ENCODE peak calls at places on chromosomes 1 and 21, in seven cellular contexts. One of them, this sample, is unnamed.

GRCh38 chr1:230109871-230110667 is 43.0 kb downstream of the GALNT2 start:
- DNase-seq in sigmoid colon: peak
- DNase-seq in neuronal stem cell: no peak
- DNase-seq in NB4: no peak
- DNase-seq in non-pigmented ciliary epithelial cell: no peak
- DNase-seq in activated CD4-positive, alpha-beta T cell treated with anti-CD3 and anti-CD28 coated beads, Interleukin-2, amount 50 U/mL, for 1 hour: peak
- DNase-seq in H7: peak
- DNase-seq in this sample: no peak

GRCh38 chr1:3222042-3222692 is 153.2 kb downstream of the PRDM16 start:
- DNase-seq in neuronal stem cell: no peak
- DNase-seq in H7: peak
- DNase-seq in activated CD4-positive, alpha-beta T cell treated with anti-CD3 and anti-CD28 coated beads, Interleukin-2, amount 50 U/mL, for 1 hour: no peak
- DNase-seq in NB4: peak
- DNase-seq in sigmoid colon: no peak
- DNase-seq in non-pigmented ciliary epithelial cell: no peak
- DNase-seq in this sample: no peak

GRCh38 chr1:152761609-152762213 is 3.9 kb downstream of the KPRP start:
- DNase-seq in non-pigmented ciliary epithelial cell: no peak
- DNase-seq in activated CD4-positive, alpha-beta T cell treated with anti-CD3 and anti-CD28 coated beads, Interleukin-2, amount 50 U/mL, for 1 hour: no peak
- DNase-seq in H7: no peak
- DNase-seq in neuronal stem cell: no peak
- DNase-seq in sigmoid colon: no peak
- DNase-seq in NB4: no peak
- DNase-seq in this sample: no peak

GRCh38 chr1:110787328-110788071 is 85.4 kb upstream of the CD53 start:
- DNase-seq in NB4: no peak
- DNase-seq in H7: no peak
- DNase-seq in non-pigmented ciliary epithelial cell: no peak
- DNase-seq in neuronal stem cell: no peak
- DNase-seq in sigmoid colon: no peak
- DNase-seq in activated CD4-positive, alpha-beta T cell treated with anti-CD3 and anti-CD28 coated beads, Interleukin-2, amount 50 U/mL, for 1 hour: no peak
- DNase-seq in this sample: no peak

GRCh38 chr1:154178856-154179811 is 12.8 kb downstream of the TPM3 start:
- DNase-seq in non-pigmented ciliary epithelial cell: no peak
- DNase-seq in sigmoid colon: no peak
- DNase-seq in NB4: peak
- DNase-seq in activated CD4-positive, alpha-beta T cell treated with anti-CD3 and anti-CD28 coated beads, Interleukin-2, amount 50 U/mL, for 1 hour: no peak
- DNase-seq in H7: peak
- DNase-seq in neuronal stem cell: no peak
- DNase-seq in this sample: no peak

GRCh38 chr1:36134805-36135339 is 9.8 kb upstream of the COL8A2 start:
- DNase-seq in NB4: peak
- DNase-seq in H7: peak
- DNase-seq in sigmoid colon: no peak
- DNase-seq in neuronal stem cell: peak
- DNase-seq in activated CD4-positive, alpha-beta T cell treated with anti-CD3 and anti-CD28 coated beads, Interleukin-2, amount 50 U/mL, for 1 hour: no peak
- DNase-seq in non-pigmented ciliary epithelial cell: no peak
- DNase-seq in this sample: peak

GRCh38 chr1:169676001-169676400 is 35.4 kb downstream of the SELL start:
- DNase-seq in sigmoid colon: no peak
- DNase-seq in non-pigmented ciliary epithelial cell: peak
- DNase-seq in H7: no peak
- DNase-seq in neuronal stem cell: no peak
- DNase-seq in activated CD4-positive, alpha-beta T cell treated with anti-CD3 and anti-CD28 coated beads, Interleukin-2, amount 50 U/mL, for 1 hour: no peak
- DNase-seq in NB4: no peak
- DNase-seq in this sample: no peak

GRCh38 chr1:21574464-21575151 is 65.4 kb downstream of the ALPL start:
- DNase-seq in activated CD4-positive, alpha-beta T cell treated with anti-CD3 and anti-CD28 coated beads, Interleukin-2, amount 50 U/mL, for 1 hour: no peak
- DNase-seq in H7: peak
- DNase-seq in NB4: no peak
- DNase-seq in sigmoid colon: no peak
- DNase-seq in neuronal stem cell: peak
- DNase-seq in non-pigmented ciliary epithelial cell: no peak
- DNase-seq in this sample: peak

GRCh38 chr1:223474804-223475203 is 81.6 kb downstream of the CCDC185 start:
- DNase-seq in H7: no peak
- DNase-seq in sigmoid colon: no peak
- DNase-seq in NB4: peak
- DNase-seq in neuronal stem cell: no peak
- DNase-seq in non-pigmented ciliary epithelial cell: no peak
- DNase-seq in activated CD4-positive, alpha-beta T cell treated with anti-CD3 and anti-CD28 coated beads, Interleukin-2, amount 50 U/mL, for 1 hour: no peak
- DNase-seq in this sample: no peak

GRCh38 chr1:158177705-158178450 is 2.8 kb upstream of the CD1D start:
- DNase-seq in activated CD4-positive, alpha-beta T cell treated with anti-CD3 and anti-CD28 coated beads, Interleukin-2, amount 50 U/mL, for 1 hour: no peak
- DNase-seq in neuronal stem cell: peak
- DNase-seq in H7: peak
- DNase-seq in NB4: no peak
- DNase-seq in non-pigmented ciliary epithelial cell: no peak
- DNase-seq in sigmoid colon: peak
- DNase-seq in this sample: peak

GRCh38 chr1:4178501-4178900 is 278.4 kb upstream of the C1orf174 start:
- DNase-seq in NB4: no peak
- DNase-seq in activated CD4-positive, alpha-beta T cell treated with anti-CD3 and anti-CD28 coated beads, Interleukin-2, amount 50 U/mL, for 1 hour: no peak
- DNase-seq in H7: no peak
- DNase-seq in non-pigmented ciliary epithelial cell: no peak
- DNase-seq in sigmoid colon: no peak
- DNase-seq in neuronal stem cell: no peak
- DNase-seq in this sample: no peak

GRCh38 chr21:35256468-35256988 is 207.4 kb upstream of the RUNX1 start:
- DNase-seq in neuronal stem cell: peak
- DNase-seq in H7: peak
- DNase-seq in activated CD4-positive, alpha-beta T cell treated with anti-CD3 and anti-CD28 coated beads, Interleukin-2, amount 50 U/mL, for 1 hour: no peak
- DNase-seq in sigmoid colon: peak
- DNase-seq in NB4: no peak
- DNase-seq in non-pigmented ciliary epithelial cell: peak
- DNase-seq in this sample: no peak

GRCh38 chr1:148010527-148010926 is 82.3 kb downstream of the GPR89B start:
- DNase-seq in H7: peak
- DNase-seq in sigmoid colon: no peak
- DNase-seq in neuronal stem cell: no peak
- DNase-seq in activated CD4-positive, alpha-beta T cell treated with anti-CD3 and anti-CD28 coated beads, Interleukin-2, amount 50 U/mL, for 1 hour: no peak
- DNase-seq in non-pigmented ciliary epithelial cell: no peak
- DNase-seq in NB4: no peak
- DNase-seq in this sample: no peak

GRCh38 chr21:43717166-43717853 is 1.6 kb upstream of the PDXK start:
- DNase-seq in non-pigmented ciliary epithelial cell: no peak
- DNase-seq in NB4: no peak
- DNase-seq in sigmoid colon: no peak
- DNase-seq in H7: no peak
- DNase-seq in activated CD4-positive, alpha-beta T cell treated with anti-CD3 and anti-CD28 coated beads, Interleukin-2, amount 50 U/mL, for 1 hour: no peak
- DNase-seq in neuronal stem cell: no peak
- DNase-seq in this sample: no peak

GRCh38 chr1:234528073-234528865 is 49.3 kb upstream of the TARBP1 start:
- DNase-seq in neuronal stem cell: no peak
- DNase-seq in sigmoid colon: peak
- DNase-seq in activated CD4-positive, alpha-beta T cell treated with anti-CD3 and anti-CD28 coated beads, Interleukin-2, amount 50 U/mL, for 1 hour: no peak
- DNase-seq in NB4: peak
- DNase-seq in non-pigmented ciliary epithelial cell: no peak
- DNase-seq in H7: peak
- DNase-seq in this sample: no peak